ENCODE peak calls at places on chromosomes 11 and 22, in eight cellular contexts. Y, Q, Z, W, J, T, G and F are unnamed samples.

GRCh38 chr11:123180166-123180565 is 14.9 kb downstream of the CLMP start:
- DNase-seq in G (no peak), Q (no peak), Z (peak; percentile 52), W (no peak), J (no peak), T (no peak), Y (no peak), F (peak; percentile 42)

GRCh38 chr22:37674951-37675929 is at the start of gene LGALS1:
- DNase-seq in T (peak; percentile 99), J (peak; percentile 94), G (peak; percentile 65), Q (peak; percentile 71), W (peak; percentile 99), Z (peak; percentile 96), Y (peak; percentile 98), F (peak; percentile 92)

GRCh38 chr11:35514481-35514880 is 10.9 kb downstream of the PAMR1 start:
- DNase-seq in T (no peak), Z (no peak), Q (no peak), J (no peak), G (no peak), Y (no peak), W (peak; percentile 29), F (no peak)

GRCh38 chr11:8989411-8989810 is 14.4 kb downstream of the NRIP3 start:
- DNase-seq in J (no peak), W (no peak), Y (no peak), Q (no peak), Z (no peak), T (no peak), G (no peak), F (peak; percentile 17)

GRCh38 chr11:13259374-13259773 is 18.2 kb upstream of the BMAL1 start:
- DNase-seq in Q (no peak), W (peak; percentile 26), T (no peak), G (no peak), Z (no peak), J (no peak), Y (no peak), F (no peak)

GRCh38 chr11:112662554-112662953 is 298.7 kb upstream of the NCAM1 start:
- DNase-seq in Q (no peak), J (no peak), G (no peak), T (no peak), Y (no peak), Z (no peak), W (no peak), F (no peak)

GRCh38 chr22:23089010-23089409 is 18.7 kb downstream of the GNAZ start:
- DNase-seq in Z (no peak), T (no peak), G (no peak), Y (no peak), W (no peak), Q (no peak), J (no peak), F (no peak)

GRCh38 chr11:5891216-5891800 is 1.7 kb upstream of the OR52E5 start:
- DNase-seq in W (no peak), G (no peak), Z (peak; percentile 6), J (no peak), T (no peak), Q (peak; percentile 29), Y (no peak), F (peak; percentile 32)

GRCh38 chr22:47842119-47842518 is 1079.7 kb downstream of the TBC1D22A start:
- DNase-seq in W (no peak), Z (no peak), Y (peak; percentile 75), T (no peak), Q (no peak), J (no peak), G (no peak), F (no peak)

GRCh38 chr11:61392991-61393595 is 706 bp downstream of the TMEM216 start:
- DNase-seq in T (no peak), Z (no peak), Q (peak; percentile 39), W (no peak), J (no peak), Y (no peak), G (no peak), F (no peak)

GRCh38 chr11:111602865-111603632 is 800 bp downstream of the SIK2 start:
- DNase-seq in T (peak; percentile 76), J (no peak), Q (peak; percentile 21), Z (peak; percentile 37), W (no peak), G (peak; percentile 40), Y (peak; percentile 86), F (peak; percentile 38)

GRCh38 chr11:57496109-57496820 is 19.2 kb downstream of the SLC43A1 start:
- DNase-seq in Z (no peak), J (no peak), Q (no peak), T (no peak), Y (no peak), W (no peak), G (no peak), F (no peak)

GRCh38 chr11:46900091-46900746 is 18.1 kb downstream of the LRP4 start:
- DNase-seq in W (no peak), G (no peak), Z (peak; percentile 31), J (no peak), T (no peak), Q (no peak), Y (no peak), F (peak; percentile 78)
- H3K4me3 ChIP-seq in W (no peak overlapping the region), G (no peak overlapping the region), Z (no peak overlapping the region), J (no peak overlapping the region), T (no peak overlapping the region), Q (no peak overlapping the region), Y (no peak overlapping the region), F (no peak overlapping the region)

GRCh38 chr11:115653926-115654325 is 149.7 kb upstream of the CADM1 start:
- DNase-seq in Z (no peak), G (no peak), Q (no peak), W (no peak), Y (no peak), T (no peak), J (no peak), F (no peak)

GRCh38 chr11:115656041-115656440 is 151.8 kb upstream of the CADM1 start:
- DNase-seq in T (no peak), W (no peak), G (no peak), J (no peak), Q (no peak), Z (no peak), Y (no peak), F (no peak)

GRCh38 chr11:115656684-115657083 is 152.5 kb upstream of the CADM1 start:
- DNase-seq in Q (no peak), Y (no peak), W (no peak), Z (no peak), G (no peak), J (no peak), T (no peak), F (no peak)

GRCh38 chr11:115653076-115653475 is 148.9 kb upstream of the CADM1 start:
- DNase-seq in Z (peak; percentile 78), T (no peak), W (no peak), Y (no peak), J (no peak), G (no peak), Q (no peak), F (no peak)

GRCh38 chr11:115654792-115655191 is 150.6 kb upstream of the CADM1 start:
- DNase-seq in T (no peak), G (no peak), Q (no peak), W (no peak), Z (no peak), Y (no peak), J (no peak), F (no peak)
- H3K4me3 ChIP-seq in T (no peak overlapping the region), G (no peak overlapping the region), Q (no peak overlapping the region), W (no peak overlapping the region), Z (no peak overlapping the region), Y (no peak overlapping the region), J (no peak overlapping the region), F (no peak overlapping the region)

GRCh38 chr22:19108807-19109197 is 13.4 kb downstream of the DGCR2 start:
- DNase-seq in W (no peak), J (no peak), Y (no peak), G (no peak), Z (peak; percentile 54), Q (no peak), T (no peak), F (peak; percentile 74)

GRCh38 chr22:19111584-19111983 is 10.6 kb downstream of the DGCR2 start:
- DNase-seq in Z (no peak), T (no peak), J (no peak), Y (no peak), G (no peak), W (no peak), Q (no peak), F (no peak)

GRCh38 chr22:19111140-19111539 is 11.1 kb downstream of the DGCR2 start:
- DNase-seq in Q (no peak), T (no peak), W (no peak), G (no peak), Y (no peak), J (no peak), Z (no peak), F (no peak)

GRCh38 chr22:19109198-19110063 is 12.8 kb downstream of the DGCR2 start:
- DNase-seq in G (peak; percentile 76), Q (no peak), Y (no peak), W (no peak), T (no peak), Z (peak; percentile 88), J (no peak), F (peak; percentile 92)

DNA sequence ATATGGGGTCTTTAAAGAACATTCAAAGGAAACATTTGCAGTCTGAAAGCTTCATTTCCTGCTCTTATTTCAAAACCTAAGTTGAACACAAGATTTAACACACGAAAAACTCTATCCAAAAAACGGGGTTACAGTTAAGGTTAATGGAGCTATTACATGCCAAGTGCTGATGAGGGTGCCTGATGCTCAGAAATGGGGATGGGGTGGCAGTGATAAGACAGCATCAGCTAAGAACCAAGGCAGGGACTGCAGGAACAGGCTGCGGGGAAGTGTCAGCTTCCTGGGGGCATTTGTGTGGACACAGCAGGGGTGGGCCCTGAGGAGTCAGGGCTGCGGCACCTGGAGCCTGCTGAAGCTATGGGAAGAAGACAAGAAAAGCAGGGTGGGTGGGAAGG is 12.2 kb downstream of the DGCR2 start:
- DNase-seq in Z (no peak), J (no peak), Q (no peak), G (no peak), T (no peak), W (no peak), Y (no peak), F (no peak)
- H3K4me3 ChIP-seq in Z (no peak overlapping the region), J (no peak overlapping the region), Q (no peak overlapping the region), G (peak overlapping the region; percentile 54), T (no peak overlapping the region), W (no peak overlapping the region), Y (no peak overlapping the region), F (no peak overlapping the region)

DNA sequence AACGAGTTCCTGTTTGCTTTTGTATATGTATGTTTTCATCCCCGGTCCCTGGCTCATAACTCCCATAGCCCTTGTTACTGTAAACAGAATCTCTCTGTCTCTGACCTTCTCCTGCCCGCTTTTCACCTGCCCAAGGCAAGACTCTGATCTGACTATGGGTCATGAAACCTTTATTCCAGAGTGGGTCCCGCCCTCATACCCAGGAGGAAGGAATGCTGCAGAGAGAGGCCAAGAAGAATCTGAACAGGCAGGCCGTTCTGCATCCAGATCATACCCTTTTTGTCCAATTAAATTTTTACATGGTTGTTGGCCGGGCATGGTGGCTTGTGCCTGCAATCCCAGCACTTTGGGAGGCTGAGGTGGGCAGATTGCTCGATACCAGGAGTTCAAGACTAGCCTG is 39.6 kb downstream of the GRIK4 start:
- DNase-seq in W (no peak), T (no peak), Z (no peak), G (no peak), Q (no peak), Y (peak; percentile 24), J (no peak), F (no peak)
- H3K4me3 ChIP-seq in W (no peak overlapping the region), T (no peak overlapping the region), Z (no peak overlapping the region), G (no peak overlapping the region), Q (no peak overlapping the region), Y (no peak overlapping the region), J (no peak overlapping the region), F (no peak overlapping the region)

GRCh38 chr11:66603072-66603471 is 10.1 kb downstream of the CCS start:
- DNase-seq in T (no peak), W (no peak), G (no peak), J (no peak), Z (no peak), Q (no peak), Y (peak; percentile 62), F (no peak)
- H3K4me3 ChIP-seq in T (no peak overlapping the region), W (no peak overlapping the region), G (no peak overlapping the region), J (no peak overlapping the region), Z (no peak overlapping the region), Q (no peak overlapping the region), Y (no peak overlapping the region), F (no peak overlapping the region)